ENCODE peak calls at places on chromosomes 12 and 14, in five cellular contexts. T is K562, J is foreskin fibroblast, U is thoracic aorta, D is upper lobe of right lung. I is an unnamed sample.
A peak's percentile ranks its signal among the peaks of the same experiment; 100 is the strongest.

GRCh38 chr12:75260316-75260715 is 50.7 kb upstream of the KCNC2 start:
- DNase-seq in D (no peak), U (no peak), J (no peak), T (no peak), I (no peak)

GRCh38 chr12:46219147-46219891 is 49.5 kb downstream of the SLC38A1 start:
- DNase-seq in U (no peak), T (no peak), J (no peak), D (no peak), I (no peak)

GRCh38 chr12:53077030-53077429 is 2.2 kb downstream of the SPRYD3 start:
- DNase-seq in U (no peak), J (no peak), D (peak; percentile 71), T (no peak), I (no peak)

GRCh38 chr12:95304673-95305198 is 87.1 kb downstream of the VEZT start:
- DNase-seq in U (no peak), D (no peak), J (no peak), T (no peak), I (no peak)

GRCh38 chr14:73458219-73458976 is at the start of gene NUMB:
- DNase-seq in J (peak; percentile 100), D (peak; percentile 97), U (peak; percentile 97), T (peak; percentile 95), I (peak; percentile 100)

GRCh38 chr14:61320806-61321384 is 484 bp upstream of the PRKCH start:
- DNase-seq in D (peak; percentile 68), U (no peak), T (no peak), J (no peak), I (no peak)

GRCh38 chr12:82596484-82596883 is 90.2 kb upstream of the TMTC2 start:
- DNase-seq in D (no peak), J (no peak), T (no peak), U (no peak), I (no peak)

GRCh38 chr12:128510527-128510926 is 243.6 kb downstream of the TMEM132C start:
- DNase-seq in D (no peak), U (no peak), T (no peak), J (no peak), I (no peak)

GRCh38 chr12:109098142-109098652 is 800 bp downstream of the UNG start:
- DNase-seq in U (no peak), T (no peak), D (peak; percentile 89), J (peak; percentile 58), I (no peak)

GRCh38 chr12:93572712-93573551 is 457 bp downstream of the SOCS2 start:
- DNase-seq in J (peak; percentile 28), D (peak; percentile 68), T (no peak), U (no peak), I (no peak)

GRCh38 chr12:93879476-93880376 is 202.6 kb downstream of the CRADD start:
- DNase-seq in T (no peak), U (no peak), J (peak; percentile 75), D (no peak), I (peak; percentile 88)

GRCh38 chr12:94074970-94075695 is 73.2 kb upstream of the PLXNC1 start:
- DNase-seq in U (no peak), T (peak; percentile 23), D (peak; percentile 73), J (peak; percentile 79), I (peak; percentile 91)

GRCh38 chr14:101961011-101961721 is 3.2 kb upstream of the DYNC1H1 start:
- DNase-seq in D (peak; percentile 86), J (peak; percentile 70), T (peak; percentile 56), U (no peak), I (no peak)

GRCh38 chr14:23307687-23308644 is 1.3 kb downstream of the BCL2L2 start:
- DNase-seq in U (no peak), T (no peak), J (no peak), D (no peak), I (no peak)

GRCh38 chr12:3885179-3886094 is 12.2 kb upstream of the PARP11 start:
- DNase-seq in D (no peak), U (no peak), T (peak; percentile 7), J (peak; percentile 30), I (no peak)

GRCh38 chr14:105383083-105383730 is 15.1 kb upstream of the TEX22 start:
- DNase-seq in D (no peak), T (no peak), J (no peak), U (no peak), I (no peak)

GRCh38 chr12:115001538-115001937 is 317.6 kb upstream of the TBX3 start:
- DNase-seq in D (no peak), J (no peak), T (no peak), U (no peak), I (no peak)

GRCh38 chr12:130686511-130686981 is 29.6 kb downstream of the RIMBP2 start:
- DNase-seq in J (no peak), T (no peak), U (no peak), D (no peak), I (no peak)

GRCh38 chr12:28303192-28303591 is 112.9 kb downstream of the CCDC91 start:
- DNase-seq in J (no peak), T (no peak), D (no peak), U (no peak), I (no peak)

GRCh38 chr12:87266305-87266704 is 762.9 kb downstream of the C12orf50 start:
- DNase-seq in J (no peak), U (no peak), T (no peak), D (no peak), I (no peak)

GRCh38 chr12:52617403-52617785 is 965 bp downstream of the KRT73 start:
- DNase-seq in U (no peak), D (no peak), J (no peak), T (no peak), I (no peak)

GRCh38 chr12:48961331-48961730 is 4.0 kb upstream of the ARF3 start:
- DNase-seq in D (no peak), U (no peak), T (no peak), J (no peak), I (no peak)

GRCh38 chr12:51926718-51927117 is 19.4 kb downstream of the ACVRL1 start:
- DNase-seq in U (no peak), D (no peak), J (no peak), T (peak; percentile 48), I (no peak)

GRCh38 chr12:106883421-106883820 is 72.3 kb upstream of the TMEM263 start:
- DNase-seq in J (no peak), T (no peak), U (no peak), D (no peak), I (no peak)

GRCh38 chr14:54591461-54592245 is 24.7 kb downstream of the SAMD4A start:
- DNase-seq in D (no peak), J (no peak), T (no peak), U (no peak), I (no peak)

DNA sequence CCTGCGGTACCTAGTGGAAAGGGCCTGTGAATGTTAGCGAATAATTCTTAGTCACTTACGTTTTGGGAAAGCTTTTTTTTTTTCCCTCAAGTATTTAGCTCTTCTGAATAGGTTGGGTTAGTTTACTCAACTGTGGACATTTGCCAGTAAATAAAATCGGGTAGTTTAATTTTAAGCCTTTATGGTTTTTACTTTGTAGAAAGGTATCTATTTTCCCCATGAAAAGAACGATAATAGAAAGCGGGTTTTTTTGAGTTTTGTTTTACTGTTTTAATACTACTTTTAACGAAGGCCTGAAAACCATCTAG is 1.7 kb downstream of the YY1 start:
- DNase-seq in U (no peak), T (no peak), J (no peak), D (no peak), I (no peak)
- H3K4me3 ChIP-seq in U (peak overlapping the region; percentile 84), T (peak overlapping the region; percentile 80), J (peak overlapping the region; percentile 71), D (peak overlapping the region; percentile 57), I (peak overlapping the region; percentile 80)

GRCh38 chr14:65334765-65335411 is 77.6 kb upstream of the FUT8 start:
- DNase-seq in D (no peak), T (no peak), U (no peak), J (no peak), I (no peak)
- H3K4me3 ChIP-seq in D (no peak overlapping the region), T (no peak overlapping the region), U (no peak overlapping the region), J (no peak overlapping the region), I (no peak overlapping the region)

GRCh38 chr12:104333692-104334255 is 30.2 kb downstream of the EID3 start:
- DNase-seq in T (no peak), J (no peak), D (no peak), U (no peak), I (no peak)
- H3K4me3 ChIP-seq in T (no peak overlapping the region), J (no peak overlapping the region), D (no peak overlapping the region), U (no peak overlapping the region), I (no peak overlapping the region)

DNA sequence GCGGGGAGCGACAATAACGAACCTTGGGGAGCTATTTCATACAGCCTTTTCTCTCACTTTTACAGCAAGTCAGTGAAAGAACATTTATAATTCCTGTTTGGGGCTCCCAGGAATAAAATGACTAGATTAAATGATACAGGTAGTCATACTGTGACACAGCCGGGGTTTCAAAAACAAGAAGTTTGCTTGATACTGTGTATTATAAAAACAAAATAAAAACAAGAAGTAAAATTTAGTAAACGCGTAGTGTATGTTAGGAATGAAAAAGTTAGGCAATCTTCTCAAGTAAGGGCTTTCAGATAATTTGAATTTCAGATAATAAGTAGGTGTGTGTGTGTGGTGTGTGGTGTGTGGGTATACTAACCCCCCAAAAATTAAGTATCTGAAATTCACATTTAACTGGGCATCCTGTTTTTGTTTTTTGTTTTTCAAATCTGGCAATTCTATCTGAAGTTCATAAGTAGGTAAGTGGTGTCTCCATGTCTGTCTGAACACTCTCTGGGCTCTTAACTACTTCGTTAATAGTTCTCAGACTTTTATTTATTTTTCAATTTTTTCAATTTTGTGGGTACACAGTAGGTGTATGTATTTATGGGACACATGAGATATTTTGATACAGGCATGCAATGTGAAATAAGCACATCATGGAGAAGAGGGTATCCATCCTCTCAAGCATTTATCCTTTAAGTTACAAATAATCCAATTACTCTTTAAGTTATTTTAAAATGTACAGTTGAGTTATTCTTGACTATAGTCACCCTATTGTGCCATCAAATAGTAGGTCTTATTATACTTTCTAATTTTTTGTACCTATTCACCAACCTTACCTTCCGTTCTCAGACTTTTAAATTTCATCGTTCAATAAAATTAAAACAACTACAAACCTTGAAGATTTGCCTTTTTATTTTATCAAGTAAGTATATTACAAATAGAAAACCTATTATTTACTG is 649 bp upstream of the DCTN2 start:
- DNase-seq in D (no peak), U (no peak), T (no peak), J (no peak), I (no peak)
- H3K4me3 ChIP-seq in D (peak overlapping the region; percentile 87), U (peak overlapping the region; percentile 94), T (peak overlapping the region; percentile 93), J (peak overlapping the region; percentile 88), I (no peak overlapping the region)

GRCh38 chr12:121590476-121591143 is 9.8 kb upstream of the KDM2B start:
- DNase-seq in T (no peak), J (peak; percentile 61), U (no peak), D (no peak), I (no peak)
- H3K4me3 ChIP-seq in T (no peak overlapping the region), J (peak overlapping the region; percentile 34), U (peak overlapping the region; percentile 76), D (peak overlapping the region; percentile 48), I (peak overlapping the region; percentile 15)

GRCh38 chr12:69247253-69248018 is 8.1 kb downstream of the CPSF6 start:
- DNase-seq in D (no peak), U (no peak), T (no peak), J (no peak), I (no peak)
- H3K4me3 ChIP-seq in D (no peak overlapping the region), U (no peak overlapping the region), T (no peak overlapping the region), J (no peak overlapping the region), I (no peak overlapping the region)

GRCh38 chr14:55626131-55626530 is 46.1 kb downstream of the KTN1 start:
- DNase-seq in U (no peak), J (no peak), T (no peak), D (no peak), I (no peak)

GRCh38 chr14:55625481-55625880 is 45.5 kb downstream of the KTN1 start:
- DNase-seq in D (no peak), U (no peak), T (no peak), J (no peak), I (no peak)

GRCh38 chr14:55624913-55625312 is 44.9 kb downstream of the KTN1 start:
- DNase-seq in U (no peak), T (no peak), D (no peak), J (no peak), I (no peak)

GRCh38 chr14:55614304-55614703 is 34.3 kb downstream of the KTN1 start:
- DNase-seq in U (no peak), J (no peak), D (no peak), T (no peak), I (no peak)

GRCh38 chr14:55620277-55620676 is 40.3 kb downstream of the KTN1 start:
- DNase-seq in U (no peak), T (no peak), J (no peak), D (no peak), I (no peak)
- H3K4me3 ChIP-seq in U (no peak overlapping the region), T (no peak overlapping the region), J (no peak overlapping the region), D (no peak overlapping the region), I (no peak overlapping the region)